ENCODE peak calls at places on chromosomes 1 and 21, in nine cellular contexts. C is heart left ventricle, S is breast epithelium, T is IMR-90, X is psoas muscle, A is BE2C, M is AG09309, E is A549, P is HFF-Myc. W is an unnamed sample.

GRCh38 chr1:47232187-47232874 is at the start of gene TAL1:
- DNase-seq in E (no peak), C (no peak), P (no peak), A (no peak), M (no peak), X (peak; percentile 54), T (no peak), S (no peak), W (peak; percentile 9)

GRCh38 chr21:41247561-41247968 is 69.0 kb upstream of the FAM3B start:
- DNase-seq in M (no peak), C (peak; percentile 23), S (no peak), T (peak; percentile 76), A (no peak), P (no peak), E (no peak), X (no peak), W (peak; percentile 55)

GRCh38 chr1:189708674-189709073 is 769.0 kb downstream of the BRINP3 start:
- DNase-seq in E (no peak), T (peak; percentile 25), C (no peak), S (no peak), M (no peak), A (peak; percentile 54), P (no peak), X (peak; percentile 23), W (no peak)

GRCh38 chr1:1782399-1783221 is 4.3 kb upstream of the NADK start:
- DNase-seq in M (peak; percentile 8), E (peak; percentile 26), T (peak; percentile 54), S (no peak), C (peak; percentile 50), A (no peak), X (peak; percentile 79), P (no peak), W (peak; percentile 72)

GRCh38 chr1:231442735-231443134 is 20.6 kb upstream of the EGLN1 start:
- DNase-seq in C (no peak), S (no peak), T (no peak), P (no peak), X (no peak), E (no peak), M (no peak), A (no peak), W (peak; percentile 1)

GRCh38 chr1:156626079-156626438 is 6.8 kb downstream of the HAPLN2 start:
- DNase-seq in S (no peak), X (no peak), C (no peak), M (no peak), E (no peak), A (no peak), T (no peak), P (no peak), W (no peak)

GRCh38 chr1:186722711-186723309 is 42.6 kb upstream of the PTGS2 start:
- DNase-seq in T (peak; percentile 52), P (peak; percentile 42), S (no peak), E (peak; percentile 26), M (peak; percentile 5), X (no peak), C (no peak), A (peak; percentile 45), W (peak; percentile 68)

GRCh38 chr1:155970531-155971167 is 7.7 kb downstream of the ARHGEF2 start:
- DNase-seq in E (no peak), M (no peak), S (no peak), T (peak; percentile 88), C (peak; percentile 71), X (peak; percentile 83), A (no peak), P (no peak), W (peak; percentile 79)

GRCh38 chr1:169368406-169368769 is 393 bp downstream of the BLZF1 start:
- DNase-seq in T (peak; percentile 2), X (no peak), A (no peak), C (peak; percentile 7), M (no peak), E (no peak), S (no peak), P (no peak), W (peak; percentile 24)

GRCh38 chr1:27392096-27392777 is at the start of gene GPR3:
- DNase-seq in M (peak; percentile 41), P (peak; percentile 49), E (peak; percentile 81), T (peak; percentile 91), A (peak; percentile 91), C (peak; percentile 91), S (peak; percentile 86), X (peak; percentile 95), W (peak; percentile 93)

GRCh38 chr21:24280591-24280990 is 1326.7 kb downstream of the MRPL39 start:
- DNase-seq in T (peak; percentile 79), E (no peak), X (no peak), C (no peak), S (no peak), P (no peak), A (no peak), M (no peak), W (no peak)

GRCh38 chr1:54489627-54490240 is 58.3 kb upstream of the ACOT11 start:
- DNase-seq in M (no peak), T (no peak), C (no peak), S (no peak), P (no peak), X (no peak), E (no peak), A (no peak), W (no peak)

GRCh38 chr1:115326419-115326818 is 11.6 kb downstream of the NGF start:
- DNase-seq in S (no peak), P (no peak), X (no peak), M (no peak), A (no peak), T (no peak), C (no peak), E (no peak), W (no peak)

GRCh38 chr1:12095822-12096263 is 32.7 kb downstream of the TNFRSF8 start:
- DNase-seq in C (no peak), P (peak; percentile 17), S (no peak), X (no peak), A (peak; percentile 34), E (peak; percentile 51), T (peak; percentile 45), M (peak; percentile 25), W (peak; percentile 19)

GRCh38 chr1:100354971-100355394 is 2.7 kb downstream of the CDC14A start:
- DNase-seq in C (no peak), M (no peak), E (no peak), A (no peak), X (no peak), P (no peak), T (peak; percentile 66), S (no peak), W (no peak)

GRCh38 chr1:30234091-30234490 is 489.3 kb downstream of the MATN1 start:
- DNase-seq in P (no peak), E (no peak), S (no peak), X (no peak), M (no peak), T (no peak), A (no peak), C (no peak), W (no peak)

GRCh38 chr1:158716335-158716734 is 4.2 kb downstream of the OR6K3 start:
- DNase-seq in X (no peak), C (no peak), P (no peak), E (no peak), M (no peak), S (no peak), T (peak; percentile 0), A (no peak), W (no peak)

GRCh38 chr1:202198360-202198711 is 4.7 kb downstream of the LGR6 start:
- DNase-seq in P (no peak), M (no peak), A (no peak), T (no peak), C (no peak), S (no peak), X (no peak), E (no peak), W (no peak)

GRCh38 chr1:112527266-112528010 is 18.7 kb downstream of the WNT2B start:
- DNase-seq in X (no peak), P (no peak), E (no peak), C (no peak), M (no peak), A (no peak), S (no peak), T (peak; percentile 61), W (peak; percentile 75)

DNA sequence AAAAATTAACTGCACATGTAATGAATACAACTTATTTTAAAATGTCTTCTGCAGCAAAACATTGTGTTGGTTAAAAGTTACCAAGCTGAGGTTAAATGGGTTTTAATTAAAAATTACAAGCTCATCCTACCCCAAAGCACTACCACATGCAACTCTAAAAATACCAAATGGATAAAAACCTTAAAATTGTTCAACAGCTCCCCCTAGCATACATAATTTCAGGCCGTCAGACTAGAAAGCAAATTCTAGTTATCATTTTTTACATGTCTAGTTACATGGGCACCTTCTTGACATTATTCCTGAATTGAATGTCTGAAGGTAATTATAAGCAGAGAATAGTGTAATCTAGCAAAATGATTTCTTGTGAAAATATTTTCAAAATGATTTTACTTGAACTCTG is 176.5 kb downstream of the C1orf21 start:
- DNase-seq in X (no peak), S (no peak), M (peak; percentile 7), C (no peak), E (no peak), P (peak; percentile 36), T (peak; percentile 40), A (no peak), W (peak; percentile 64)
- TF ChIP-seq CTCF in X (peak; percentile 46), S (peak; percentile 30), M (peak; percentile 49), C (peak; percentile 69), E (peak; percentile 49), P (peak; percentile 42), T (peak; percentile 66), A (peak; percentile 68), W (peak; percentile 53)

DNA sequence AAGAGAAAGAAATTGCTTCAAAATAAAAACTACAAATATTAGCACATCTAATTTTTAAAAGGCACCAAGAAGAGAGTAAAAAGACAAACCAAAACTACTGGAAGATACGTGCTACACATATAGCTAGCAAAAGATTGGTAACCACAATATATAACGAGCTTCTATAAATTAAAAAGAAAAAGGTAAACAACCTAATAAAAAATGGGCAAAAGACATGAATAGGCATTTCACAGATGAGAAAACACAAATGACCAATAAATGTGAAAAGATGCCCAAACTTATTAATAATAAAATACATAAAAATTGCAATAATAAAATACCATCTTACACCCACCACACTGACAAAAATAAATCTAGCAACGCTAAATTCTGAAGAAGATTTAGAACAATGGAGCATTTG is 26.2 kb downstream of the LEMD1 start:
- DNase-seq in A (no peak), S (no peak), T (no peak), E (no peak), C (no peak), M (no peak), P (no peak), X (no peak), W (no peak)
- H3K4me3 ChIP-seq in A (no peak overlapping the region), S (no peak overlapping the region), T (no peak overlapping the region), E (no peak overlapping the region), C (no peak overlapping the region), M (no peak overlapping the region), P (no peak overlapping the region), X (no peak overlapping the region), W (no peak overlapping the region)

GRCh38 chr1:75475709-75476108 is 135.2 kb downstream of the SLC44A5 start:
- DNase-seq in C (no peak), T (no peak), P (no peak), X (no peak), E (no peak), M (no peak), A (no peak), S (no peak), W (no peak)
- TF ChIP-seq CTCF in C (no peak), T (no peak), P (no peak), X (no peak), E (no peak), M (no peak), A (no peak), S (no peak), W (no peak)

GRCh38 chr21:45512626-45513002 is 29.6 kb downstream of the SLC19A1 start:
- DNase-seq in X (peak; percentile 30), S (no peak), E (no peak), T (no peak), M (no peak), A (peak; percentile 4), C (no peak), P (no peak), W (no peak)
- H3K4me3 ChIP-seq in X (no peak overlapping the region), S (no peak overlapping the region), E (no peak overlapping the region), T (no peak overlapping the region), M (no peak overlapping the region), A (no peak overlapping the region), C (no peak overlapping the region), P (no peak overlapping the region), W (no peak overlapping the region)

W was measured in cardiac fibroblast.